ENCODE peak calls at places on chromosomes 13 and 19, in six cellular contexts. T is psoas muscle, G is tibial nerve, X is uterus, W is hepatocyte, D is A673. R is an unnamed sample. For H3K4me1 and H3K9me3, the result is how much of the 10 kb centered on the place peaks cover.

GRCh38 chr13:103663996-103664395 is 597.8 kb upstream of the SLC10A2 start:
- DNase-seq in T (no peak), G (no peak), X (no peak), W (no peak), D (no peak), R (no peak)

GRCh38 chr13:41985788-41986508 is 25.0 kb upstream of the VWA8 start:
- DNase-seq in T (no peak), G (no peak), X (no peak), W (no peak), D (peak), R (peak)

GRCh38 chr13:34721631-34722144 is 220.4 kb upstream of the NBEA start:
- DNase-seq in T (no peak), G (no peak), X (no peak), W (no peak), D (no peak), R (no peak)

GRCh38 chr13:94829801-94830200 is 117.5 kb upstream of the SOX21 start:
- DNase-seq in T (no peak), G (no peak), X (no peak), W (no peak), D (no peak), R (no peak)

GRCh38 chr19:29775575-29775900 is 36.3 kb upstream of the CCNE1 start:
- DNase-seq in T (no peak), G (no peak), X (no peak), W (peak), D (no peak), R (peak)

GRCh38 chr19:46416077-46416709 is 2.8 kb upstream of the CCDC8 start:
- DNase-seq in T (peak), G (peak), X (peak), W (peak), D (peak), R (peak)

GRCh38 chr19:29485293-29485692 is 40.5 kb upstream of the VSTM2B start:
- DNase-seq in T (no peak), G (no peak), X (no peak), W (no peak), D (no peak), R (no peak)

GRCh38 chr13:99269627-99270252 is 11.6 kb upstream of the GPR18 start:
- DNase-seq in T (no peak), G (no peak), X (no peak), W (peak), D (peak), R (peak)

GRCh38 chr13:93290503-93290902 is 63.9 kb downstream of the GPC6 start:
- DNase-seq in T (no peak), G (no peak), X (no peak), W (peak), D (peak), R (no peak)

GRCh38 chr19:34712606-34713261 is 21.3 kb upstream of the ZNF181 start:
- DNase-seq in T (no peak), G (peak), X (peak), W (peak), D (peak), R (peak)

GRCh38 chr13:43785681-43786471 is 896 bp downstream of the ENOX1 start:
- DNase-seq in T (peak), G (peak), X (peak), W (peak), D (peak), R (peak)

GRCh38 chr19:12984143-12984627 is 11.1 kb upstream of the NFIX start:
- DNase-seq in T (no peak), G (no peak), X (no peak), W (no peak), D (no peak), R (no peak)

GRCh38 chr19:12985049-12985776 is 10.1 kb upstream of the NFIX start:
- DNase-seq in T (peak), G (peak), X (no peak), W (peak), D (no peak), R (peak)

GRCh38 chr19:12983561-12984142 is 11.6 kb upstream of the NFIX start:
- DNase-seq in T (peak), G (peak), X (peak), W (peak), D (peak), R (peak)

GRCh38 chr19:12983091-12983490 is 12.2 kb upstream of the NFIX start:
- DNase-seq in T (no peak), G (no peak), X (no peak), W (no peak), D (no peak), R (no peak)

DNA sequence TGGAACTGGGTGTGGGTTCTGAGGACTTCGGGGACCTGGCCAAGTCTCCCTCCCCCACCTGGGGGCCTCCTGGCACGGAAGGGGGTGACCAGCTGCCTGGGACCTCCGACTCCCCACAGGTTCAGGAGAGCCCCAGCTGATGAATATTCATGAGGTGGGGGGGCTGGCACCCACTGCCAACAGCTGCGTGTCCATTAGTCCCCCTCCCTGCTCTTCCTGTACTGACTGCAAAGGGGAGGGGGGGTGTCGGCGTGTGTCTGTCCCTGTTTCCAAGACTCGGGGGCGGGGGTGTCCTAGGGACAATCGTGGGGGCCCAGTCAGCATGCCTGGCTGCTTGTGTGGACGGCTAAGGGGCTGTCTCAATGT is 10.6 kb upstream of the NFIX start:
- DNase-seq in T (no peak), G (no peak), X (no peak), W (no peak), D (no peak), R (peak)
- H3K4me1 ChIP-seq in T (under half), G (under half), X (under half), W (under half), D (under half), R (under half)

GRCh38 chr13:63436288-63436687 is 2020.6 kb upstream of the PCDH20 start:
- DNase-seq in T (no peak), G (no peak), X (no peak), W (no peak), D (no peak), R (no peak)
- H3K27ac ChIP-seq in T (no peak), G (no peak), X (no peak), W (no peak), D (no peak), R (no peak)

GRCh38 chr19:12077375-12077774 is 12.8 kb downstream of the ZNF844 start:
- DNase-seq in T (no peak), G (no peak), X (no peak), W (no peak), D (no peak), R (no peak)

GRCh38 chr19:12075538-12076139 is 11.1 kb downstream of the ZNF844 start:
- DNase-seq in T (no peak), G (no peak), X (no peak), W (no peak), D (no peak), R (no peak)
- H3K9me3 ChIP-seq in T (half or more), G (half or more), X (under half), W (half or more), D (half or more), R (half or more)

DNA sequence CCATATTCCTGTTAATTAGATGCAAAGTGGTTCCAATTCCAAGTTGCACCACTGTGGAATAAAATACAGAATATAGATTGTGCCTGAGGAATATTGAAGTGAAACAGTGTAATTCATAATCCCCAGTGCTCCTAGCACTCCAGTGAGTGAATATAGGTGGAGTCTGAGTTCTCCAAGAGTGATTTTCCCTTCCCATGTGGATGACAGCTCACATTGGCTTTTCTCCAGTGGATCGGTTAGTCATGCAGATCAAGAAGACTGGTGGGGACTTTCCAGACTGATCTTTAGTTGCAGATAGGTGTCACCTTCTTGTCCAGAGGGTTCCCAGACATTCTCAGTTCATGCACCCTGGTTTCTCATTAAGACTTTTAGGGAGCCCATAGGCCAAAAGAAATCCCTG is 47.8 kb downstream of the SPATA13 start:
- DNase-seq in T (no peak), G (peak), X (no peak), W (no peak), D (peak), R (peak)
- H3K4me1 ChIP-seq in T (under half), G (under half), X (under half), W (under half), D (under half), R (under half)

GRCh38 chr19:49570138-49570856 is 10.1 kb downstream of the NOSIP start:
- DNase-seq in T (no peak), G (peak), X (peak), W (peak), D (peak), R (peak)
- H3K27ac ChIP-seq in T (peak), G (no peak), X (peak), W (no peak), D (peak), R (peak)